ENCODE peak calls at places on chromosomes 1 and 21, in nine cellular contexts. I is SK-N-SH, K is heart right ventricle, V is tibial artery, P is ascending aorta, J is transverse colon, B is stomach, D is small intestine, X is Caco-2. E is an unnamed sample. For H3K4me1, the result is how much of the 10 kb centered on the place peaks cover.

GRCh38 chr21:39381009-39381408 is 32.1 kb upstream of the HMGN1 start:
- DNase-seq in J (no peak), V (no peak), I (peak), X (no peak), B (no peak), K (no peak), D (peak), P (no peak), E (peak)

GRCh38 chr1:87154351-87154750 is 174.3 kb upstream of the LMO4 start:
- DNase-seq in D (no peak), X (no peak), J (no peak), B (no peak), V (no peak), K (no peak), P (no peak), I (peak), E (no peak)

GRCh38 chr21:41406340-41406739 is 19.7 kb upstream of the MX1 start:
- DNase-seq in K (no peak), V (peak), B (no peak), I (no peak), D (no peak), P (no peak), X (no peak), J (no peak), E (no peak)

GRCh38 chr1:195701149-195701548 is 907.1 kb downstream of the KCNT2 start:
- DNase-seq in K (no peak), I (no peak), X (no peak), V (no peak), J (no peak), B (no peak), P (no peak), D (no peak), E (no peak)

GRCh38 chr21:25298512-25299491 is 308.5 kb downstream of the MRPL39 start:
- DNase-seq in K (no peak), I (no peak), J (no peak), B (no peak), D (no peak), V (no peak), X (no peak), P (no peak), E (no peak)

GRCh38 chr1:155706101-155706619 is 17.3 kb downstream of the DAP3 start:
- DNase-seq in J (no peak), I (no peak), K (no peak), B (no peak), D (peak), V (no peak), X (no peak), P (no peak), E (no peak)

GRCh38 chr1:203536981-203537455 is 43.1 kb downstream of the OPTC start:
- DNase-seq in K (no peak), B (peak), V (no peak), D (peak), X (peak), I (no peak), J (peak), P (no peak), E (no peak)

GRCh38 chr1:22754106-22754768 is 43.6 kb downstream of the EPHB2 start:
- DNase-seq in I (no peak), D (no peak), P (no peak), V (no peak), B (no peak), K (no peak), J (no peak), X (no peak), E (no peak)

GRCh38 chr1:19504796-19505693 is 19.7 kb upstream of the CAPZB start:
- DNase-seq in J (no peak), I (no peak), B (no peak), X (no peak), K (no peak), D (peak), V (no peak), P (no peak), E (no peak)

GRCh38 chr1:181324797-181325616 is 158.3 kb upstream of the CACNA1E start:
- DNase-seq in I (no peak), B (no peak), P (no peak), K (no peak), D (no peak), V (no peak), J (no peak), X (no peak), E (no peak)

GRCh38 chr1:171801395-171801990 is 20.0 kb downstream of the METTL13 start:
- DNase-seq in I (peak), V (no peak), B (no peak), K (no peak), D (peak), X (no peak), J (no peak), P (no peak), E (peak)

GRCh38 chr1:167775178-167775577 is 53.4 kb downstream of the MPZL1 start:
- DNase-seq in P (no peak), V (no peak), K (no peak), X (no peak), B (no peak), D (no peak), J (no peak), I (no peak), E (no peak)

GRCh38 chr1:175984813-175985212 is 222.3 kb downstream of the COP1 start:
- DNase-seq in V (no peak), X (no peak), J (no peak), D (peak), I (no peak), B (no peak), P (no peak), K (no peak), E (no peak)

GRCh38 chr21:24353492-24353891 is 1253.8 kb downstream of the MRPL39 start:
- DNase-seq in D (no peak), B (no peak), J (no peak), P (no peak), K (no peak), V (no peak), I (no peak), X (no peak), E (no peak)

GRCh38 chr21:16388911-16389515 is 659.2 kb downstream of the USP25 start:
- DNase-seq in D (no peak), X (no peak), K (no peak), P (no peak), I (no peak), B (no peak), V (no peak), J (no peak), E (no peak)

GRCh38 chr1:28163496-28164120 is 12.9 kb downstream of the PTAFR start:
- DNase-seq in J (no peak), K (no peak), X (no peak), P (no peak), D (no peak), V (no peak), B (no peak), I (no peak), E (no peak)

GRCh38 chr1:32619701-32620485 is 30.5 kb downstream of the ZBTB8OS start:
- DNase-seq in I (no peak), K (no peak), P (no peak), J (no peak), V (no peak), X (no peak), D (no peak), B (no peak), E (no peak)

GRCh38 chr1:221458430-221459156 is 283.3 kb downstream of the DUSP10 start:
- DNase-seq in X (no peak), D (no peak), I (peak), V (no peak), B (no peak), P (no peak), K (no peak), J (no peak), E (no peak)

GRCh38 chr1:175192111-175192629 is 406 bp downstream of the KIAA0040 start:
- DNase-seq in D (peak), X (no peak), K (peak), P (no peak), I (peak), J (peak), V (peak), B (peak), E (peak)

GRCh38 chr1:174074757-174075156 is 52.6 kb upstream of the RC3H1 start:
- DNase-seq in V (no peak), K (no peak), D (peak), X (no peak), J (no peak), B (no peak), P (no peak), I (peak), E (peak)

GRCh38 chr1:213051127-213051880 is at the start of gene RPS6KC1:
- DNase-seq in V (peak), K (peak), X (peak), J (peak), P (peak), I (peak), B (peak), D (peak), E (peak)

GRCh38 chr1:235327559-235328270 is at the start of gene ARID4B:
- DNase-seq in K (peak), V (no peak), P (no peak), D (no peak), B (peak), I (peak), J (no peak), X (no peak), E (no peak)

GRCh38 chr21:34205811-34206635 is 132.6 kb downstream of the MRPS6 start:
- DNase-seq in K (no peak), P (no peak), B (no peak), X (no peak), I (no peak), D (no peak), V (no peak), J (no peak), E (no peak)

GRCh38 chr1:2529776-2530500 is at the start of gene HES5:
- DNase-seq in B (peak), V (no peak), K (peak), X (no peak), D (no peak), J (peak), P (no peak), I (peak), E (peak)

GRCh38 chr1:45522324-45523104 is 830 bp upstream of the PRDX1 start:
- DNase-seq in V (no peak), J (no peak), D (no peak), K (no peak), P (no peak), B (no peak), I (no peak), X (no peak), E (no peak)

GRCh38 chr1:3614755-3615742 is 3.7 kb upstream of the MEGF6 start:
- DNase-seq in V (no peak), J (no peak), I (peak), X (no peak), P (no peak), K (no peak), D (no peak), B (peak), E (no peak)

GRCh38 chr21:35324372-35325220 is 275.5 kb upstream of the RUNX1 start:
- DNase-seq in X (no peak), J (peak), V (no peak), K (no peak), I (no peak), D (no peak), P (no peak), B (no peak), E (no peak)

GRCh38 chr1:233480198-233480597 is 133.7 kb upstream of the KCNK1 start:
- DNase-seq in J (no peak), D (no peak), B (no peak), I (no peak), K (no peak), X (no peak), P (no peak), V (no peak), E (no peak)

GRCh38 chr1:206663832-206664652 is 20.7 kb upstream of the MAPKAPK2 start:
- DNase-seq in P (no peak), J (peak), B (peak), X (peak), V (no peak), I (peak), K (peak), D (peak), E (peak)

GRCh38 chr21:46650476-46651098 is 15.1 kb downstream of the PRMT2 start:
- DNase-seq in B (no peak), I (peak), K (peak), P (no peak), X (no peak), V (no peak), D (no peak), J (no peak), E (no peak)

DNA sequence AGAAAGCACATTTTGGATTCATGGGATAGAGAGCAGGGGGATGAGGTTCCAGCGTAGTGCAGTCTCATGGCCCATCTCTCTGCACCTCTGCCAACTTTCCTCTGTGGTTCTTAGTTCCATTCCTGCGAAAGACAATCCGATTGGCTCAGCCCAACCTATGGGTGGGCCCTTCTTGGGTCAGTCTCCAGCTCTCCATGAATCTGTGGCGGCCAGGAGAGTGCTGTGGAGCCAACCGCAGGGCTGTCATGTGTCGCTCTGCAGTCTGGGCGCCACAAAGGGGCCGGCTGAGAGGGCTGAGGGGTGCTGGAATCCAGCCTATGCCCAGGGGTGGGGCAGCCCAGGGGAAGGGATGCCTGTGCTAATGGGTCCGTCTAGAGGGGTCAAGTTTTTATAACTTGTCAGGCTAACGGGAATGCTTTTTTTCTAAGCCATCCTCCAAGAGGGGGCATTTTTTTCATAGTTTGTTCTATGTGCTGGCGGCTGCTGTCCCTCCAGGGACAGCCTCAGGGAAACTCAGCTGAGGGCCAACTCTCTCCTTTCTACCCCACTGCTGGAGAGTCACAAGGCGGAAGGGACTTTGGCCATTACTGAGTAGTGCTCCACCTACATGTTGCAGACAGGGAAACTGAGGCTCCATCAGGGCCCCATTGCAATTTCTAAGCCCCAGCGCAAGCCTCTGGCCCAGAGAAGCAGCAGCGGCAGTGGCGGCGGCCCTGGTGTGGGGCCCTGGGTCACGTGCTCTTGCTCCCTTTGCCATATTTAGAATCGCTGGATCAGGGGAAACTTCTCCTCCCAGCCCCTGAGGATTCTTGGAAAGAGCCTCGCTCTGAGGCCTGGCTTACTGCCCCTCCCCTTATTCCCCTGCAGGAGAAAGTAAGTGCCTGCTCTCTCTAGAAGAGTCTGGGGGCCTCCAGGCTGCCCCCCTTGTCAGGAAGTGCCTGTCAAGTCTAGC is 23.4 kb downstream of the KCNQ4 start:
- DNase-seq in V (peak), B (no peak), P (no peak), I (no peak), D (no peak), X (no peak), J (no peak), K (peak), E (no peak)
- H3K4me3 ChIP-seq in V (peak), B (no peak), P (peak), I (no peak), D (no peak), X (no peak), J (no peak), K (no peak), E (no peak)

DNA sequence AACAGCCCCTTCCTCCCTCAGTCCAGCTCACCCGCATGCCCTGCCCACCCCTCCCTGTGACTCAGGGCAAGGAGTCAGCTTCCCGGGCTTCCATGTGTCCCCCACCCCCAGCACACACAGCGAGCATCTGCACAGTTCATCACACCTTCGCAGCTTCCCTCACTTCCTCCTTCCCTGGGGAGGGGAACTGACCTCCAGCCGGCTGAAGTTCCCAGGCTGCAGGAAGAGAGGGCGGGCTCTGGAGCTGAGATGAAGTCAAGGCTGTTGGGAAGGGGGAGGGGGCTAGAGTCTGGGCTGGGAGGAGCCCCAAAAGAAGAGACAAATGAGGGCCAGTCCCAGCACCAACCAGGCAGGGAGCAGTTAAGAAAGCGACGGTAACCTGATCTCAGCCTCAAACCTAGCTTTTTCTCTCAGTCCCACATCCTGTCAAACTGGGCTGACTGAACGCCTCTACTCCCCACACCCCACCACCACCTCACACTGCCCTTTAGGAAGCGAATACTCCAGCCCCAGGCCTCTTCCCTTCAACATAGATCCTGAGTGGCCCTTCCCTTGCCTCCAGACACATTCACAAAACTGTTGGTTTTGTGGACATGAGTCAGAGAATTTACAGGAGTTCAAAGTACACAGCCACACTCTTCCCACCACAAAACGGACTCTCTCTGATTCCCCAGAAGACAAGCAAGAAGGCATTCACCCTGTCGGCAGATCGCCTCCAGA is 1.9 kb downstream of the RHOC start:
- DNase-seq in K (peak), J (peak), V (peak), P (peak), X (peak), B (peak), I (peak), D (peak), E (peak)
- H3K4me1 ChIP-seq in K (half or more), J (half or more), V (half or more), P (under half), X (under half), B (half or more), I (half or more), D (under half), E (under half)

GRCh38 chr1:225998560-225999226 is 450 bp downstream of the SDE2 start:
- DNase-seq in J (no peak), P (no peak), X (no peak), B (no peak), V (no peak), I (no peak), K (no peak), D (peak), E (no peak)

GRCh38 chr1:225996946-225997545 is 2.1 kb downstream of the SDE2 start:
- DNase-seq in J (no peak), V (no peak), P (no peak), B (no peak), I (no peak), D (no peak), X (no peak), K (no peak), E (no peak)

GRCh38 chr1:225999227-225999911 is at the start of gene SDE2:
- DNase-seq in X (peak), B (peak), I (peak), J (peak), D (peak), K (peak), P (peak), V (peak), E (peak)

GRCh38 chr1:225999912-226000337 is 782 bp upstream of the SDE2 start:
- DNase-seq in V (no peak), D (peak), K (no peak), J (no peak), B (no peak), I (no peak), X (no peak), P (no peak), E (no peak)

DNA sequence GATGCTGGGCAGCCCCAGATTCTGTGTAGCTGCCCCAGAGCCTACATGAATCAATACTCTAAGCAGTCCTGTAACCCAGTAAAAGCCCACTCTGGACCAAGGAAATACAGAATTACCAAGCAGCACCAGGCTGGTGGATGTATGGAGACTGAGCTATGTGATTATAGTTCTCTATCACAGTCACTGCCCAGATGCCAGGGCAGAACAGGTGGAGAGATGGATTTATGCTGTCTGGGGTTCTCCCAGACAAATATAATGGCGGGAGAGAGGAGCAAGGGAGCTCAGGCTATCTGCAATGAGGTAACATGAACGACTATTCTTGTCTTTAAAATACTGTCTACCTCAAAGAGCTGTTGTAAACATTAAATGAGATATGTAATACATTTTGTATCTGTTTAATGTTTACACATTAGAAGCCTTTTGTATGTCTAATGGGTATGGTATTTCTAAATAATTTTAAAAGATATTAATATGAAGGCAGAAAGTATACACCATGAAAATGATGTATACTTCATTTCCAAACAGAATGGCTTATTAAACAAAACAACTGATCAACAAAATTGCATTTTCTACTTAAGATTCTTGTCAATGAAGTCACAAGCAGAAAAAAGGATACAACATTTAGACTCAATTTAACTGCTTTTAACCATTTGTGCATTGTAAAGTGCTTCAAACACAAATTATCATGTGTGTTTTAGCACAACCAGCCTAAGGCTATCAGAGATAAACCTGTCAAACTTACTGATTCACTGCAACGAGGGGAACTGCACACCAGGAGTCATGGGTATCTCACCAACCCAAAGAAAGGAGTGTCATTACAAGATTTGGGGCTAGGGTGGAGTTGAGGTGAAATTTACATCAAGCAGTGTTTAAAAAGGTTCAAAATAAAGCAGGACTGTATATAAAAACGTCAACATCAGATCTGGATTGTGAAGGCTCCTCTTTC is 3.0 kb downstream of the SDE2 start:
- DNase-seq in V (no peak), I (no peak), B (no peak), J (no peak), K (no peak), X (no peak), P (no peak), D (no peak), E (no peak)
- H3K4me3 ChIP-seq in V (no peak), I (no peak), B (no peak), J (no peak), K (no peak), X (no peak), P (no peak), D (no peak), E (no peak)

GRCh38 chr21:17526771-17527170 is 13.9 kb downstream of the CXADR start:
- DNase-seq in I (no peak), V (no peak), P (no peak), X (no peak), J (no peak), K (no peak), B (no peak), D (no peak), E (no peak)

GRCh38 chr21:17527240-17527639 is 14.4 kb downstream of the CXADR start:
- DNase-seq in V (no peak), D (peak), I (peak), P (no peak), X (peak), K (no peak), B (no peak), J (no peak), E (no peak)

GRCh38 chr21:17529648-17530047 is 16.8 kb downstream of the CXADR start:
- DNase-seq in J (no peak), B (no peak), P (no peak), V (no peak), I (no peak), K (no peak), X (no peak), D (no peak), E (no peak)

GRCh38 chr21:17524635-17525034 is 11.8 kb downstream of the CXADR start:
- DNase-seq in X (no peak), K (no peak), I (no peak), B (no peak), J (no peak), P (no peak), D (no peak), V (no peak), E (no peak)

DNA sequence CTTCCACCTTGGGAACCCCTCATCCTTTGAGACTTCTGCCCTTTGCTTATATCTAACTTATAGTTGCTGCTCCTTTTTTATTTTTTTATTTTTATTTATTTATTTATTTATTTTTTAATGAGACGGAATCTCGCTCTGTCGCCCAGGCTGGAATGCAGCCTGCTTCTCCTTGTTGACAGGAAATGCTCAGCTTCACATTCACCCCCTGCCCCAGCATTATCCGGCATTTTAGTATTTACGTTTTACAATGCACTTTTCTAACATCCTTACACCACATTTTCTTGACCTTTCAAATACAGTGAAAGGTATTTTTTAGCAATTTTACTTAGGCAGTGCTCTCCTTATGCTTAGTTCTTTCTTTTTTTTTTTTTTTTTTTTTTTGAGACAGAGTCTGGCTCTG is 14.9 kb downstream of the CXADR start:
- DNase-seq in B (no peak), K (no peak), J (no peak), P (no peak), V (no peak), X (no peak), D (no peak), I (no peak), E (no peak)
- H3K4me1 ChIP-seq in B (under half), K (under half), J (under half), P (under half), V (under half), X (half or more), D (under half), I (under half), E (under half)

E was measured in HAP-1.